ENCODE peak calls at places on chromosomes 5 and 9, in eight cellular contexts. G is lower leg skin; L is stimulated activated CD4-positive, alpha-beta T cell treated with anti-CD3 and anti-CD28 coated beads, TNF-alpha, amount 100 ng/mL, for 4 hours; M is HTR-8/SVneo; O is NCI-H460; R is aorta; F is NCI-H2081; D is NCI-H510A treated with DMSO at 0.1 percent for 48 hours. J is an unnamed sample.

GRCh38 chr5:166810721-166811120 is 1480.7 kb upstream of the WWC1 start:
- DNase-seq in G (no peak), L (no peak), M (no peak), O (no peak), R (no peak), F (no peak), D (no peak), J (no peak)

GRCh38 chr5:145925803-145926202 is 10.6 kb upstream of the SH3RF2 start:
- DNase-seq in G (no peak), L (no peak), M (no peak), O (peak), R (no peak), F (no peak), D (no peak), J (no peak)

GRCh38 chr9:111917980-111918379 is 21.4 kb downstream of the UGCG start:
- DNase-seq in G (no peak), L (no peak), M (no peak), O (no peak), R (no peak), F (no peak), D (no peak), J (no peak)

GRCh38 chr5:117945261-117945660 is 1043.1 kb downstream of the DTWD2 start:
- DNase-seq in G (no peak), L (no peak), M (no peak), O (no peak), R (no peak), F (no peak), D (no peak), J (no peak)

GRCh38 chr5:167573274-167574127 is 717.9 kb upstream of the WWC1 start:
- DNase-seq in G (no peak), L (no peak), M (peak), O (no peak), R (no peak), F (peak), D (no peak), J (no peak)

GRCh38 chr9:100455470-100455869 is 17.5 kb upstream of the TMEFF1 start:
- DNase-seq in G (no peak), L (no peak), M (no peak), O (peak), R (no peak), F (no peak), D (no peak), J (no peak)

GRCh38 chr5:94983861-94984535 is 300.9 kb downstream of the MCTP1 start:
- DNase-seq in G (no peak), L (no peak), M (no peak), O (no peak), R (no peak), F (no peak), D (no peak), J (no peak)

GRCh38 chr5:110335361-110336046 is 391.0 kb downstream of the TMEM232 start:
- DNase-seq in G (no peak), L (no peak), M (no peak), O (no peak), R (no peak), F (no peak), D (no peak), J (no peak)

GRCh38 chr5:178555771-178556211 is 34.4 kb downstream of the COL23A1 start:
- DNase-seq in G (no peak), L (no peak), M (no peak), O (no peak), R (peak), F (no peak), D (no peak), J (no peak)

GRCh38 chr5:180318456-180319089 is 26.7 kb upstream of the MAPK9 start:
- DNase-seq in G (no peak), L (no peak), M (no peak), O (no peak), R (no peak), F (no peak), D (no peak), J (no peak)

GRCh38 chr9:114906922-114907571 is 23.3 kb downstream of the TNFSF8 start:
- DNase-seq in G (no peak), L (no peak), M (peak), O (no peak), R (no peak), F (peak), D (peak), J (peak)

GRCh38 chr9:107742531-107743309 is 253.2 kb upstream of the KLF4 start:
- DNase-seq in G (no peak), L (no peak), M (no peak), O (no peak), R (no peak), F (no peak), D (no peak), J (no peak)

GRCh38 chr9:13033959-13034695 is 245.4 kb downstream of the MPDZ start:
- DNase-seq in G (peak), L (no peak), M (peak), O (peak), R (peak), F (peak), D (peak), J (peak)

GRCh38 chr9:112783551-112783954 is 33.0 kb downstream of the SNX30 start:
- DNase-seq in G (no peak), L (no peak), M (no peak), O (no peak), R (no peak), F (no peak), D (peak), J (peak)

GRCh38 chr9:134411451-134412297 is 85.4 kb downstream of the RXRA start:
- DNase-seq in G (no peak), L (no peak), M (no peak), O (no peak), R (no peak), F (no peak), D (no peak), J (no peak)

GRCh38 chr5:169101966-169102365 is 199.0 kb downstream of the SLIT3 start:
- DNase-seq in G (peak), L (no peak), M (no peak), O (no peak), R (no peak), F (no peak), D (no peak), J (no peak)

GRCh38 chr5:67268233-67269011 is 71.8 kb upstream of the CD180 start:
- DNase-seq in G (peak), L (no peak), M (peak), O (no peak), R (peak), F (no peak), D (peak), J (no peak)

GRCh38 chr9:81266674-81267073 is 422.7 kb downstream of the TLE1 start:
- DNase-seq in G (no peak), L (no peak), M (no peak), O (no peak), R (no peak), F (no peak), D (no peak), J (no peak)

GRCh38 chr5:54455413-54456157 is at the start of gene HSPB3:
- DNase-seq in G (no peak), L (no peak), M (no peak), O (peak), R (no peak), F (no peak), D (no peak), J (no peak)

GRCh38 chr9:96062051-96062450 is 186.6 kb downstream of the ERCC6L2 start:
- DNase-seq in G (no peak), L (no peak), M (no peak), O (no peak), R (no peak), F (no peak), D (no peak), J (no peak)

GRCh38 chr5:177491429-177491945 is 5.9 kb downstream of the PDLIM7 start:
- DNase-seq in G (no peak), L (no peak), M (no peak), O (peak), R (peak), F (no peak), D (no peak), J (peak)

GRCh38 chr5:72134226-72134625 is 27.0 kb downstream of the MAP1B start:
- DNase-seq in G (no peak), L (no peak), M (no peak), O (no peak), R (no peak), F (no peak), D (no peak), J (no peak)

GRCh38 chr9:14403112-14403511 is 89.2 kb upstream of the NFIB start:
- DNase-seq in G (no peak), L (no peak), M (no peak), O (no peak), R (no peak), F (peak), D (no peak), J (no peak)

GRCh38 chr9:87212563-87213154 is 265.4 kb upstream of the GAS1 start:
- DNase-seq in G (no peak), L (no peak), M (no peak), O (no peak), R (no peak), F (no peak), D (no peak), J (no peak)

GRCh38 chr5:73705364-73705763 is 79.4 kb downstream of the ARHGEF28 start:
- DNase-seq in G (no peak), L (no peak), M (no peak), O (no peak), R (no peak), F (no peak), D (no peak), J (no peak)

GRCh38 chr9:109641079-109641659 is 138.8 kb upstream of the PALM2AKAP2 start:
- DNase-seq in G (no peak), L (no peak), M (no peak), O (no peak), R (no peak), F (no peak), D (peak), J (no peak)

GRCh38 chr5:4640793-4641192 is 499.3 kb upstream of the ADAMTS16 start:
- DNase-seq in G (no peak), L (no peak), M (no peak), O (no peak), R (no peak), F (no peak), D (peak), J (peak)

GRCh38 chr5:40446910-40447309 is 232.8 kb upstream of the PTGER4 start:
- DNase-seq in G (no peak), L (no peak), M (peak), O (peak), R (no peak), F (no peak), D (no peak), J (peak)

GRCh38 chr5:1503301-1504243 is 20.2 kb downstream of the LPCAT1 start:
- DNase-seq in G (peak), L (no peak), M (no peak), O (no peak), R (no peak), F (no peak), D (no peak), J (no peak)

GRCh38 chr5:180332051-180332517 is 21.1 kb downstream of the GFPT2 start:
- DNase-seq in G (no peak), L (no peak), M (no peak), O (no peak), R (peak), F (no peak), D (no peak), J (no peak)

GRCh38 chr9:130186051-130186450 is 13.8 kb downstream of the NCS1 start:
- DNase-seq in G (no peak), L (no peak), M (no peak), O (no peak), R (no peak), F (no peak), D (no peak), J (no peak)

GRCh38 chr5:103612545-103612944 is 50.0 kb upstream of the NUDT12 start:
- DNase-seq in G (no peak), L (no peak), M (no peak), O (no peak), R (no peak), F (no peak), D (no peak), J (no peak)

GRCh38 chr5:9348296-9348996 is 197.4 kb downstream of the SEMA5A start:
- DNase-seq in G (no peak), L (no peak), M (peak), O (no peak), R (no peak), F (no peak), D (no peak), J (no peak)

GRCh38 chr5:172881691-172882370 is 47.8 kb downstream of the ERGIC1 start:
- DNase-seq in G (no peak), L (no peak), M (no peak), O (no peak), R (no peak), F (no peak), D (no peak), J (no peak)

GRCh38 chr9:98532574-98532973 is 176.2 kb downstream of the GABBR2 start:
- DNase-seq in G (no peak), L (no peak), M (no peak), O (no peak), R (no peak), F (no peak), D (no peak), J (no peak)

GRCh38 chr5:660491-661030 is 32.6 kb downstream of the TPPP start:
- DNase-seq in G (no peak), L (no peak), M (no peak), O (no peak), R (no peak), F (no peak), D (no peak), J (no peak)

GRCh38 chr5:39424751-39425524 is at the start of gene DAB2:
- DNase-seq in G (peak), L (peak), M (peak), O (peak), R (peak), F (peak), D (no peak), J (peak)

GRCh38 chr5:39423331-39423751 is 1.4 kb downstream of the DAB2 start:
- DNase-seq in G (peak), L (no peak), M (no peak), O (no peak), R (no peak), F (no peak), D (no peak), J (no peak)

J was measured in SHP77 treated with DMSO at 0.1 percent for 48 hours.